ENCODE peak calls at places on chromosomes 7 and 10, in eight cellular contexts. One of them, this sample, is unnamed.

GRCh38 chr10:110103921-110104461 is 96.2 kb downstream of the ADD3 start:
- DNase-seq in cardiac muscle cell: no peak
- DNase-seq in tibial artery: no peak
- DNase-seq in foreskin fibroblast: peak; percentile 44
- DNase-seq in endothelial cell of umbilical vein: no peak
- DNase-seq in ovary: no peak
- DNase-seq in left ventricle myocardium inferior: no peak
- DNase-seq in SK-N-SH: no peak
- DNase-seq in this sample: peak; percentile 40

GRCh38 chr10:113540845-113541553 is 11.9 kb upstream of the HABP2 start:
- DNase-seq in cardiac muscle cell: no peak
- DNase-seq in tibial artery: no peak
- DNase-seq in foreskin fibroblast: no peak
- DNase-seq in endothelial cell of umbilical vein: no peak
- DNase-seq in ovary: no peak
- DNase-seq in left ventricle myocardium inferior: no peak
- DNase-seq in SK-N-SH: no peak
- DNase-seq in this sample: no peak

GRCh38 chr10:58951750-58952149 is 224.7 kb upstream of the PHYHIPL start:
- DNase-seq in cardiac muscle cell: no peak
- DNase-seq in tibial artery: no peak
- DNase-seq in foreskin fibroblast: peak; percentile 36
- DNase-seq in endothelial cell of umbilical vein: no peak
- DNase-seq in ovary: no peak
- DNase-seq in left ventricle myocardium inferior: no peak
- DNase-seq in SK-N-SH: no peak
- DNase-seq in this sample: peak; percentile 88

GRCh38 chr10:31929986-31930675 is 1.5 kb upstream of the ARHGAP12 start:
- DNase-seq in cardiac muscle cell: no peak
- DNase-seq in tibial artery: no peak
- DNase-seq in foreskin fibroblast: peak; percentile 59
- DNase-seq in endothelial cell of umbilical vein: peak; percentile 55
- DNase-seq in ovary: no peak
- DNase-seq in left ventricle myocardium inferior: no peak
- DNase-seq in SK-N-SH: no peak
- DNase-seq in this sample: peak; percentile 43

GRCh38 chr10:28147706-28148105 is 148.8 kb upstream of the ODAD2 start:
- DNase-seq in cardiac muscle cell: no peak
- DNase-seq in tibial artery: no peak
- DNase-seq in foreskin fibroblast: no peak
- DNase-seq in endothelial cell of umbilical vein: no peak
- DNase-seq in ovary: no peak
- DNase-seq in left ventricle myocardium inferior: no peak
- DNase-seq in SK-N-SH: no peak
- DNase-seq in this sample: no peak

GRCh38 chr10:69239816-69240434 is 19.8 kb downstream of the HKDC1 start:
- DNase-seq in cardiac muscle cell: no peak
- DNase-seq in tibial artery: peak; percentile 65
- DNase-seq in foreskin fibroblast: peak; percentile 52
- DNase-seq in endothelial cell of umbilical vein: no peak
- DNase-seq in ovary: no peak
- DNase-seq in left ventricle myocardium inferior: no peak
- DNase-seq in SK-N-SH: no peak
- DNase-seq in this sample: peak; percentile 57

GRCh38 chr7:41459183-41459582 is 243.7 kb downstream of the INHBA start:
- DNase-seq in cardiac muscle cell: no peak
- DNase-seq in tibial artery: no peak
- DNase-seq in foreskin fibroblast: no peak
- DNase-seq in endothelial cell of umbilical vein: no peak
- DNase-seq in ovary: no peak
- DNase-seq in left ventricle myocardium inferior: no peak
- DNase-seq in SK-N-SH: no peak
- DNase-seq in this sample: no peak

GRCh38 chr7:131931368-131931767 is 374.9 kb upstream of the PODXL start:
- DNase-seq in cardiac muscle cell: no peak
- DNase-seq in tibial artery: no peak
- DNase-seq in foreskin fibroblast: peak; percentile 10
- DNase-seq in endothelial cell of umbilical vein: no peak
- DNase-seq in ovary: no peak
- DNase-seq in left ventricle myocardium inferior: no peak
- DNase-seq in SK-N-SH: no peak
- DNase-seq in this sample: no peak

GRCh38 chr7:27176343-27176731 is 2.2 kb upstream of the HOXA10 start:
- DNase-seq in cardiac muscle cell: no peak
- DNase-seq in tibial artery: peak; percentile 21
- DNase-seq in foreskin fibroblast: peak; percentile 66
- DNase-seq in endothelial cell of umbilical vein: peak; percentile 71
- DNase-seq in ovary: no peak
- DNase-seq in left ventricle myocardium inferior: peak; percentile 3
- DNase-seq in SK-N-SH: no peak
- DNase-seq in this sample: no peak
- H3K4me3 ChIP-seq in cardiac muscle cell: no peak overlapping the region
- H3K4me3 ChIP-seq in tibial artery: peak overlapping the region; percentile 68
- H3K4me3 ChIP-seq in foreskin fibroblast: peak overlapping the region; percentile 59
- H3K4me3 ChIP-seq in endothelial cell of umbilical vein: peak overlapping the region; percentile 34
- H3K4me3 ChIP-seq in ovary: peak overlapping the region; percentile 53
- H3K4me3 ChIP-seq in left ventricle myocardium inferior: no peak overlapping the region
- H3K4me3 ChIP-seq in SK-N-SH: no peak overlapping the region
- H3K4me3 ChIP-seq in this sample: no peak overlapping the region

GRCh38 chr7:148543-148931 is 43.8 kb upstream of the FAM20C start:
- DNase-seq in cardiac muscle cell: no peak
- DNase-seq in tibial artery: no peak
- DNase-seq in foreskin fibroblast: no peak
- DNase-seq in endothelial cell of umbilical vein: no peak
- DNase-seq in ovary: no peak
- DNase-seq in left ventricle myocardium inferior: no peak
- DNase-seq in SK-N-SH: no peak
- DNase-seq in this sample: no peak

GRCh38 chr7:145863-146262 is 46.5 kb upstream of the FAM20C start:
- DNase-seq in cardiac muscle cell: no peak
- DNase-seq in tibial artery: no peak
- DNase-seq in foreskin fibroblast: no peak
- DNase-seq in endothelial cell of umbilical vein: no peak
- DNase-seq in ovary: no peak
- DNase-seq in left ventricle myocardium inferior: no peak
- DNase-seq in SK-N-SH: no peak
- DNase-seq in this sample: no peak

GRCh38 chr7:149856-150636 is 42.3 kb upstream of the FAM20C start:
- DNase-seq in cardiac muscle cell: no peak
- DNase-seq in tibial artery: peak; percentile 45
- DNase-seq in foreskin fibroblast: peak; percentile 52
- DNase-seq in endothelial cell of umbilical vein: no peak
- DNase-seq in ovary: no peak
- DNase-seq in left ventricle myocardium inferior: peak; percentile 52
- DNase-seq in SK-N-SH: peak; percentile 80
- DNase-seq in this sample: no peak

GRCh38 chr7:150811-151221 is 41.6 kb upstream of the FAM20C start:
- DNase-seq in cardiac muscle cell: no peak
- DNase-seq in tibial artery: peak; percentile 33
- DNase-seq in foreskin fibroblast: peak; percentile 39
- DNase-seq in endothelial cell of umbilical vein: no peak
- DNase-seq in ovary: no peak
- DNase-seq in left ventricle myocardium inferior: no peak
- DNase-seq in SK-N-SH: no peak
- DNase-seq in this sample: no peak

DNA sequence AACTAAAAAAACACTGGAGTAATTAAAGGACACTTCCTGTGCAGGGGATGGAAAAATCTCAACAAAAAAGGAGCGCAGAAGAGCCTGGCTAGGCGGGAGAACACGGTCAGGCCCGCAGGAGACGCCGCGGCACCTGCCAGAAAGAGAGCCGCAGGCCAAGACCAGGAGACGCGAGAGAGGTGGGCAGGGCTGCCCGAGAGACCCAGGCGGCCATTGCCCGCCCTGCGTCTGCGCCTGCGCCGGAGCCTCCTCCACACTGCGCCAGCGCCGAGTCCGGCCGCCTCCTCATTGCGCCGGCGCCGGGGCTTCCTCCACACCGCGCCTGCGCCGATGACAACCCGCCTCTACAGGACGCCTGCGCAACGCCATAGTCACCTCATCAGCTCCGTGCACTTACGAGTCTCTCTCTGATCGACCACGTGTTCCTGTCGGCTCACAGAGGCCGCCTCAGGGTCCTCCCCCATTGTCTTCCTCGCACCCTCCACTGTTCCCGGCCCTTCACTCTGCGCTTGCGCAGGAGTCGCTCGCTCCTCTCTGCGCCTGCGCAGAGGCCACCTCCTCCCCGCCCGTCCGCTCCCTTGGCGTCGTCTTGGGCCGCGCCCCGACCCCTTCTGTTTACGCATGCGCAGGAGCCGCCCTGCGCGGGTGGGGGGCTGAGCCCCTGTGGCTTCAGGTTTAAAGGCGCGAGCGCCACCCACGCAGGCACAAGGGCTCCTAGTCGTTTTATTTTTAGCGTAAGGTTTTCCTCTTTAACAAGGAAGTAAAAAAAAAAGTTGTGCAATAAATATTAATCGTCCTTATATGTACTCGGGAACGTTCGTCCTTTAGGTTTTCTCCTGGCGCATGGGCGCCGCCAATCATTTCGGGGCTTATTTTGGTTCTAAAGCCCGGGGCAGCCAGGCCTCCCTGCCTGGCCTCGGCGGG is 43.2 kb upstream of the FAM20C start:
- DNase-seq in cardiac muscle cell: peak; percentile 99
- DNase-seq in tibial artery: peak; percentile 98
- DNase-seq in foreskin fibroblast: peak; percentile 99
- DNase-seq in endothelial cell of umbilical vein: peak; percentile 99
- DNase-seq in ovary: peak; percentile 97
- DNase-seq in left ventricle myocardium inferior: peak; percentile 98
- DNase-seq in SK-N-SH: peak; percentile 100
- DNase-seq in this sample: peak; percentile 100
- TF ChIP-seq CTCF in cardiac muscle cell: no peak
- TF ChIP-seq CTCF in tibial artery: no peak
- TF ChIP-seq CTCF in foreskin fibroblast: no peak
- TF ChIP-seq CTCF in endothelial cell of umbilical vein: no peak
- TF ChIP-seq CTCF in ovary: no peak
- TF ChIP-seq CTCF in left ventricle myocardium inferior: no peak
- TF ChIP-seq CTCF in SK-N-SH: no peak
- TF ChIP-seq CTCF in this sample: no peak

GRCh38 chr10:15856328-15857000 is 3.8 kb downstream of the MINDY3 start:
- DNase-seq in cardiac muscle cell: no peak
- DNase-seq in tibial artery: no peak
- DNase-seq in foreskin fibroblast: peak; percentile 52
- DNase-seq in endothelial cell of umbilical vein: no peak
- DNase-seq in ovary: no peak
- DNase-seq in left ventricle myocardium inferior: no peak
- DNase-seq in SK-N-SH: peak; percentile 21
- DNase-seq in this sample: no peak
- H3K4me3 ChIP-seq in cardiac muscle cell: no peak overlapping the region
- H3K4me3 ChIP-seq in tibial artery: no peak overlapping the region
- H3K4me3 ChIP-seq in foreskin fibroblast: no peak overlapping the region
- H3K4me3 ChIP-seq in endothelial cell of umbilical vein: no peak overlapping the region
- H3K4me3 ChIP-seq in ovary: no peak overlapping the region
- H3K4me3 ChIP-seq in left ventricle myocardium inferior: no peak overlapping the region
- H3K4me3 ChIP-seq in SK-N-SH: no peak overlapping the region
- H3K4me3 ChIP-seq in this sample: no peak overlapping the region

GRCh38 chr10:124632064-124632531 is 112.1 kb downstream of the FAM53B start:
- DNase-seq in cardiac muscle cell: peak; percentile 24
- DNase-seq in tibial artery: no peak
- DNase-seq in foreskin fibroblast: no peak
- DNase-seq in endothelial cell of umbilical vein: peak; percentile 31
- DNase-seq in ovary: peak; percentile 84
- DNase-seq in left ventricle myocardium inferior: peak; percentile 62
- DNase-seq in SK-N-SH: peak; percentile 58
- DNase-seq in this sample: no peak
- TF ChIP-seq CTCF in cardiac muscle cell: peak; percentile 27
- TF ChIP-seq CTCF in tibial artery: no peak
- TF ChIP-seq CTCF in foreskin fibroblast: no peak
- TF ChIP-seq CTCF in endothelial cell of umbilical vein: peak; percentile 69
- TF ChIP-seq CTCF in ovary: peak; percentile 19
- TF ChIP-seq CTCF in left ventricle myocardium inferior: peak; percentile 72
- TF ChIP-seq CTCF in SK-N-SH: no peak
- TF ChIP-seq CTCF in this sample: peak; percentile 31

DNA sequence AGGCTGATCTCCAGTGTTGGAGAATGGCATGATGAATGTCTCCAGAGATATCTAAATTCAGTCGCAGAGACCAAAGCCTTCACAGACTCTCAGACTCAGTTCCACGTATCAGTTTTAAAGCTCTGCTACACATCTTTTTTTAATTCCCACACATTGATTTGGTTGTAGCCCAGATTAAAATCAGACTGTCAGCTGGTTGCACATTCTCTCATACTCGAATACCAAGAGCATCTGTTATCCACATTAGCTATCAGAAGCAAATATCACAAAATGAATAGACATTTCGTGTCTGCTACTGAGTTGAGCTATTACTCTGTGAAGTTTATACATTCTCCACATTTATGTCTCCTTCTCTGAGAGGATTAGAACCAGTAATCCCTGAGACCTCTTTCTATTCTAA is 229.2 kb downstream of the GPAM start:
- DNase-seq in cardiac muscle cell: no peak
- DNase-seq in tibial artery: no peak
- DNase-seq in foreskin fibroblast: no peak
- DNase-seq in endothelial cell of umbilical vein: no peak
- DNase-seq in ovary: no peak
- DNase-seq in left ventricle myocardium inferior: no peak
- DNase-seq in SK-N-SH: peak; percentile 32
- DNase-seq in this sample: no peak
- H3K4me3 ChIP-seq in cardiac muscle cell: no peak overlapping the region
- H3K4me3 ChIP-seq in tibial artery: no peak overlapping the region
- H3K4me3 ChIP-seq in foreskin fibroblast: no peak overlapping the region
- H3K4me3 ChIP-seq in endothelial cell of umbilical vein: no peak overlapping the region
- H3K4me3 ChIP-seq in ovary: no peak overlapping the region
- H3K4me3 ChIP-seq in left ventricle myocardium inferior: no peak overlapping the region
- H3K4me3 ChIP-seq in SK-N-SH: no peak overlapping the region
- H3K4me3 ChIP-seq in this sample: no peak overlapping the region

DNA sequence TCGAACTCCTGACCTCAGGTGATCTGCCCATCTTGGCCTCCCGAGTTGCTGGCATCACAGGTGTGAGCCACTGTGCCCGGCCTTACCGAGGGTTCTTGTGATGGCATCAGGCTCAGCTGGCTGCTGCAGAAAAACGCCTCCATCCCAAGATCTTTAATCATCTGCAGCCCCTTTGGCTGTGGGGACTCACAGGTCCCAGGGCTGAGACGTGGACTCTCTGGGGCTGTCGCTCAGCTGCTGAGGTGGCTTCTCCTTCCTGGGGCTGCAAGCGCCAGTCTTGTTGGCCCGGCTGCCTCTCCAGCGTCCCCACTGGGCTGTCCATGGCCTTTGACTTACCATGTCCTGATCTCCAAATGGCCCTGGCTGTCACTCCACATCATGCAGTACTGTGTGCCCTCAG is 20.0 kb downstream of the AMZ1 start:
- DNase-seq in cardiac muscle cell: no peak
- DNase-seq in tibial artery: no peak
- DNase-seq in foreskin fibroblast: no peak
- DNase-seq in endothelial cell of umbilical vein: no peak
- DNase-seq in ovary: no peak
- DNase-seq in left ventricle myocardium inferior: no peak
- DNase-seq in SK-N-SH: no peak
- DNase-seq in this sample: no peak
- TF ChIP-seq CTCF in cardiac muscle cell: no peak
- TF ChIP-seq CTCF in tibial artery: no peak
- TF ChIP-seq CTCF in foreskin fibroblast: no peak
- TF ChIP-seq CTCF in endothelial cell of umbilical vein: no peak
- TF ChIP-seq CTCF in ovary: no peak
- TF ChIP-seq CTCF in left ventricle myocardium inferior: no peak
- TF ChIP-seq CTCF in SK-N-SH: no peak
- TF ChIP-seq CTCF in this sample: no peak

DNA sequence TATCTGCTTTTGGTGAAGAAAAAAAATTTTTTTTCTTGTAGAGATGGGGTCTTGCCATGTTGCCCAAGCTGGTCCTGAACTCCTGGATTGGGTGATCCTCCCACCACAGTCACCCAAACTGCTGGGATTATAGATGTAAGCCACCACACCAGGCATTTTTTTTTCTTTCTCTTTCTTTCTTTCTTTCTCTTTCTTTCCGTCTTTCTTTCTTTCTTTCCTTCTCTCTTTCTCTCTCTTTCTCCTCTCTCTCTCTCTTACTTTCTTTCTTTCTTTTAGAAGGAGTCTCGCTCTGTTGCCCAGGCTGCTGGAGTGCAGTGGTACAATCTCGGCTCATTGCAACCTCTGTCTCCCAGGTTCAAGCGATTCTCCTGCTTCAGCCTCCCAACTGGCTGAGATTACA is 3.5 kb upstream of the UBE2D4 start:
- DNase-seq in cardiac muscle cell: no peak
- DNase-seq in tibial artery: no peak
- DNase-seq in foreskin fibroblast: no peak
- DNase-seq in endothelial cell of umbilical vein: no peak
- DNase-seq in ovary: no peak
- DNase-seq in left ventricle myocardium inferior: no peak
- DNase-seq in SK-N-SH: no peak
- DNase-seq in this sample: no peak
- H3K4me3 ChIP-seq in cardiac muscle cell: no peak overlapping the region
- H3K4me3 ChIP-seq in tibial artery: no peak overlapping the region
- H3K4me3 ChIP-seq in foreskin fibroblast: no peak overlapping the region
- H3K4me3 ChIP-seq in endothelial cell of umbilical vein: no peak overlapping the region
- H3K4me3 ChIP-seq in ovary: no peak overlapping the region
- H3K4me3 ChIP-seq in left ventricle myocardium inferior: no peak overlapping the region
- H3K4me3 ChIP-seq in SK-N-SH: no peak overlapping the region
- H3K4me3 ChIP-seq in this sample: no peak overlapping the region

This sample was measured in fibroblast of the aortic adventitia.